ENCODE peak calls at places on chromosomes 2 and 18, in six cellular contexts. One of them, this sample, is unnamed.

GRCh38 chr2:231642631-231643493 is 50.2 kb downstream of the TEX44 start:
- DNase-seq in cardiac fibroblast: peak
- DNase-seq in psoas muscle: peak
- DNase-seq in mucosa of descending colon: peak
- DNase-seq in IMR-90: peak
- DNase-seq in fibroblast of lung: peak
- DNase-seq in this sample: peak

GRCh38 chr2:74739129-74739528 is 85.1 kb downstream of the SEMA4F start:
- DNase-seq in cardiac fibroblast: no peak
- DNase-seq in psoas muscle: no peak
- DNase-seq in mucosa of descending colon: no peak
- DNase-seq in IMR-90: no peak
- DNase-seq in fibroblast of lung: no peak
- DNase-seq in this sample: no peak

GRCh38 chr2:178088774-178089173 is 16.2 kb upstream of the PDE11A start:
- DNase-seq in cardiac fibroblast: no peak
- DNase-seq in psoas muscle: no peak
- DNase-seq in mucosa of descending colon: no peak
- DNase-seq in IMR-90: no peak
- DNase-seq in fibroblast of lung: no peak
- DNase-seq in this sample: no peak

GRCh38 chr2:230975927-230976326 is 20.0 kb upstream of the SPATA3 start:
- DNase-seq in cardiac fibroblast: no peak
- DNase-seq in psoas muscle: no peak
- DNase-seq in mucosa of descending colon: no peak
- DNase-seq in IMR-90: no peak
- DNase-seq in fibroblast of lung: no peak
- DNase-seq in this sample: no peak

GRCh38 chr2:27147935-27148334 is 869 bp upstream of the TCF23 start:
- DNase-seq in cardiac fibroblast: no peak
- DNase-seq in psoas muscle: no peak
- DNase-seq in mucosa of descending colon: no peak
- DNase-seq in IMR-90: no peak
- DNase-seq in fibroblast of lung: no peak
- DNase-seq in this sample: no peak

GRCh38 chr2:225581906-225582305 is 182.4 kb downstream of the NYAP2 start:
- DNase-seq in cardiac fibroblast: no peak
- DNase-seq in psoas muscle: no peak
- DNase-seq in mucosa of descending colon: no peak
- DNase-seq in IMR-90: no peak
- DNase-seq in fibroblast of lung: no peak
- DNase-seq in this sample: no peak

GRCh38 chr18:24499814-24500601 is 39.6 kb downstream of the HRH4 start:
- DNase-seq in cardiac fibroblast: peak
- DNase-seq in psoas muscle: no peak
- DNase-seq in mucosa of descending colon: no peak
- DNase-seq in IMR-90: peak
- DNase-seq in fibroblast of lung: peak
- DNase-seq in this sample: peak

GRCh38 chr18:62990653-62991052 is 275.3 kb downstream of the PHLPP1 start:
- DNase-seq in cardiac fibroblast: no peak
- DNase-seq in psoas muscle: no peak
- DNase-seq in mucosa of descending colon: no peak
- DNase-seq in IMR-90: no peak
- DNase-seq in fibroblast of lung: no peak
- DNase-seq in this sample: no peak

GRCh38 chr2:204010611-204011560 is 74.3 kb downstream of the ICOS start:
- DNase-seq in cardiac fibroblast: no peak
- DNase-seq in psoas muscle: no peak
- DNase-seq in mucosa of descending colon: no peak
- DNase-seq in IMR-90: no peak
- DNase-seq in fibroblast of lung: no peak
- DNase-seq in this sample: no peak

GRCh38 chr2:233295891-233296290 is 11.7 kb upstream of the SAG start:
- DNase-seq in cardiac fibroblast: no peak
- DNase-seq in psoas muscle: no peak
- DNase-seq in mucosa of descending colon: no peak
- DNase-seq in IMR-90: no peak
- DNase-seq in fibroblast of lung: no peak
- DNase-seq in this sample: no peak

GRCh38 chr2:29322011-29322410 is 206.8 kb downstream of the CLIP4 start:
- DNase-seq in cardiac fibroblast: peak
- DNase-seq in psoas muscle: no peak
- DNase-seq in mucosa of descending colon: no peak
- DNase-seq in IMR-90: no peak
- DNase-seq in fibroblast of lung: peak
- DNase-seq in this sample: peak

GRCh38 chr2:217798743-217799552 is 203.8 kb downstream of the TNS1 start:
- DNase-seq in cardiac fibroblast: no peak
- DNase-seq in psoas muscle: no peak
- DNase-seq in mucosa of descending colon: no peak
- DNase-seq in IMR-90: no peak
- DNase-seq in fibroblast of lung: no peak
- DNase-seq in this sample: no peak

GRCh38 chr18:23635283-23636040 is 27.2 kb downstream of the ANKRD29 start:
- DNase-seq in cardiac fibroblast: no peak
- DNase-seq in psoas muscle: no peak
- DNase-seq in mucosa of descending colon: no peak
- DNase-seq in IMR-90: no peak
- DNase-seq in fibroblast of lung: peak
- DNase-seq in this sample: peak

GRCh38 chr2:226251661-226252060 is 548.0 kb downstream of the IRS1 start:
- DNase-seq in cardiac fibroblast: no peak
- DNase-seq in psoas muscle: no peak
- DNase-seq in mucosa of descending colon: no peak
- DNase-seq in IMR-90: no peak
- DNase-seq in fibroblast of lung: no peak
- DNase-seq in this sample: no peak

GRCh38 chr18:79393626-79394401 is 1.9 kb upstream of the NFATC1 start:
- DNase-seq in cardiac fibroblast: peak
- DNase-seq in psoas muscle: peak
- DNase-seq in mucosa of descending colon: peak
- DNase-seq in IMR-90: peak
- DNase-seq in fibroblast of lung: peak
- DNase-seq in this sample: peak

GRCh38 chr2:121099329-121100318 is 185.4 kb downstream of the TFCP2L1 start:
- DNase-seq in cardiac fibroblast: no peak
- DNase-seq in psoas muscle: no peak
- DNase-seq in mucosa of descending colon: no peak
- DNase-seq in IMR-90: no peak
- DNase-seq in fibroblast of lung: no peak
- DNase-seq in this sample: peak

GRCh38 chr2:84033347-84033974 is 425.6 kb downstream of the SUCLG1 start:
- DNase-seq in cardiac fibroblast: no peak
- DNase-seq in psoas muscle: no peak
- DNase-seq in mucosa of descending colon: no peak
- DNase-seq in IMR-90: no peak
- DNase-seq in fibroblast of lung: no peak
- DNase-seq in this sample: no peak

GRCh38 chr2:241315879-241316700 is at the start of gene SEPTIN2:
- DNase-seq in cardiac fibroblast: peak
- DNase-seq in psoas muscle: no peak
- DNase-seq in mucosa of descending colon: no peak
- DNase-seq in IMR-90: peak
- DNase-seq in fibroblast of lung: peak
- DNase-seq in this sample: no peak

GRCh38 chr2:96138146-96139145 is at the start of gene ASTL:
- DNase-seq in cardiac fibroblast: peak
- DNase-seq in psoas muscle: peak
- DNase-seq in mucosa of descending colon: peak
- DNase-seq in IMR-90: peak
- DNase-seq in fibroblast of lung: peak
- DNase-seq in this sample: peak

GRCh38 chr2:38496927-38497669 is 105.6 kb downstream of the HNRNPLL start:
- DNase-seq in cardiac fibroblast: no peak
- DNase-seq in psoas muscle: peak
- DNase-seq in mucosa of descending colon: no peak
- DNase-seq in IMR-90: no peak
- DNase-seq in fibroblast of lung: no peak
- DNase-seq in this sample: no peak

GRCh38 chr2:31054383-31054782 is 83.9 kb downstream of the GALNT14 start:
- DNase-seq in cardiac fibroblast: no peak
- DNase-seq in psoas muscle: no peak
- DNase-seq in mucosa of descending colon: no peak
- DNase-seq in IMR-90: no peak
- DNase-seq in fibroblast of lung: no peak
- DNase-seq in this sample: no peak

GRCh38 chr2:3450385-3451031 is 68.8 kb downstream of the ADI1 start:
- DNase-seq in cardiac fibroblast: no peak
- DNase-seq in psoas muscle: peak
- DNase-seq in mucosa of descending colon: no peak
- DNase-seq in IMR-90: no peak
- DNase-seq in fibroblast of lung: no peak
- DNase-seq in this sample: no peak

GRCh38 chr2:235641333-235641732 is 147.5 kb downstream of the AGAP1 start:
- DNase-seq in cardiac fibroblast: no peak
- DNase-seq in psoas muscle: no peak
- DNase-seq in mucosa of descending colon: no peak
- DNase-seq in IMR-90: peak
- DNase-seq in fibroblast of lung: peak
- DNase-seq in this sample: peak

GRCh38 chr2:40284797-40285196 is 167.1 kb downstream of the SLC8A1 start:
- DNase-seq in cardiac fibroblast: peak
- DNase-seq in psoas muscle: no peak
- DNase-seq in mucosa of descending colon: no peak
- DNase-seq in IMR-90: peak
- DNase-seq in fibroblast of lung: peak
- DNase-seq in this sample: peak

GRCh38 chr2:102313950-102314349 is 2.6 kb downstream of the IL1RL1 start:
- DNase-seq in cardiac fibroblast: peak
- DNase-seq in psoas muscle: no peak
- DNase-seq in mucosa of descending colon: no peak
- DNase-seq in IMR-90: peak
- DNase-seq in fibroblast of lung: peak
- DNase-seq in this sample: peak

GRCh38 chr2:173359231-173359630 is 4.6 kb downstream of the CDCA7 start:
- DNase-seq in cardiac fibroblast: no peak
- DNase-seq in psoas muscle: no peak
- DNase-seq in mucosa of descending colon: no peak
- DNase-seq in IMR-90: peak
- DNase-seq in fibroblast of lung: peak
- DNase-seq in this sample: no peak

GRCh38 chr2:121491566-121491965 is 39.1 kb upstream of the RNU4ATAC start:
- DNase-seq in cardiac fibroblast: no peak
- DNase-seq in psoas muscle: no peak
- DNase-seq in mucosa of descending colon: no peak
- DNase-seq in IMR-90: no peak
- DNase-seq in fibroblast of lung: peak
- DNase-seq in this sample: no peak

GRCh38 chr18:25121442-25121841 is 230.5 kb downstream of the ZNF521 start:
- DNase-seq in cardiac fibroblast: no peak
- DNase-seq in psoas muscle: no peak
- DNase-seq in mucosa of descending colon: no peak
- DNase-seq in IMR-90: no peak
- DNase-seq in fibroblast of lung: no peak
- DNase-seq in this sample: no peak

GRCh38 chr18:26911840-26912239 is 46.3 kb upstream of the AQP4 start:
- DNase-seq in cardiac fibroblast: no peak
- DNase-seq in psoas muscle: no peak
- DNase-seq in mucosa of descending colon: no peak
- DNase-seq in IMR-90: no peak
- DNase-seq in fibroblast of lung: no peak
- DNase-seq in this sample: no peak

GRCh38 chr2:115160523-115161521 is 718.4 kb downstream of the DPP10 start:
- DNase-seq in cardiac fibroblast: no peak
- DNase-seq in psoas muscle: peak
- DNase-seq in mucosa of descending colon: peak
- DNase-seq in IMR-90: no peak
- DNase-seq in fibroblast of lung: no peak
- DNase-seq in this sample: no peak
- H3K4me3 ChIP-seq in cardiac fibroblast: no peak
- H3K4me3 ChIP-seq in psoas muscle: no peak
- H3K4me3 ChIP-seq in mucosa of descending colon: peak
- H3K4me3 ChIP-seq in IMR-90: no peak
- H3K4me3 ChIP-seq in fibroblast of lung: no peak
- H3K4me3 ChIP-seq in this sample: no peak

DNA sequence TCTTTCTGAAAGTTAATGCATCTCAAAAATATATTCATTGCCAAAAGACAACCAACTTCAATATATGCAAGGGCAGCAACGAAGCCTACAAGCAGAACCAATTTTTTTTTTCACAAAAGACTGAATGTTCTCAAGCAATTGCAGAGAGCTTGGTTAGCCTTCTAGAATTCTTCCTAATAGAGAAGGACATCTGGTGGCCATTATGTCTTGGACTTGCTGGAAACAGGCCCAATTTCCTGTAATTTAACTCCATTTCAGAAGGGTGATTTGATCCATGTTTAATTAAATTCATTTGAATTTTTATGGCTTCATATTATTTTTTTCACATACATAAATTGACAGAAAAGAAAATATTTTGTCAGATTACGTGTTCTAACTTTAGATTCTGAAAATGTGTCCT is 208.0 kb downstream of the TPGS2 start:
- DNase-seq in cardiac fibroblast: peak
- DNase-seq in psoas muscle: no peak
- DNase-seq in mucosa of descending colon: no peak
- DNase-seq in IMR-90: no peak
- DNase-seq in fibroblast of lung: no peak
- DNase-seq in this sample: no peak
- TF ChIP-seq CTCF in cardiac fibroblast: no peak
- TF ChIP-seq CTCF in psoas muscle: no peak
- TF ChIP-seq CTCF in mucosa of descending colon: no peak
- TF ChIP-seq CTCF in IMR-90: no peak
- TF ChIP-seq CTCF in fibroblast of lung: no peak
- TF ChIP-seq CTCF in this sample: no peak

GRCh38 chr2:219001577-219002394 is 8.6 kb upstream of the CRYBA2 start:
- DNase-seq in cardiac fibroblast: no peak
- DNase-seq in psoas muscle: no peak
- DNase-seq in mucosa of descending colon: peak
- DNase-seq in IMR-90: no peak
- DNase-seq in fibroblast of lung: no peak
- DNase-seq in this sample: no peak
- H3K4me3 ChIP-seq in cardiac fibroblast: no peak
- H3K4me3 ChIP-seq in psoas muscle: no peak
- H3K4me3 ChIP-seq in mucosa of descending colon: peak
- H3K4me3 ChIP-seq in IMR-90: no peak
- H3K4me3 ChIP-seq in fibroblast of lung: no peak
- H3K4me3 ChIP-seq in this sample: no peak

GRCh38 chr2:99337931-99338580 is 867 bp downstream of the EIF5B start:
- DNase-seq in cardiac fibroblast: peak
- DNase-seq in psoas muscle: no peak
- DNase-seq in mucosa of descending colon: no peak
- DNase-seq in IMR-90: peak
- DNase-seq in fibroblast of lung: peak
- DNase-seq in this sample: no peak
- TF ChIP-seq CTCF in cardiac fibroblast: no peak
- TF ChIP-seq CTCF in psoas muscle: no peak
- TF ChIP-seq CTCF in mucosa of descending colon: no peak
- TF ChIP-seq CTCF in IMR-90: no peak
- TF ChIP-seq CTCF in fibroblast of lung: no peak
- TF ChIP-seq CTCF in this sample: no peak

GRCh38 chr18:51193621-51194287 is 3.7 kb downstream of the MEX3C start:
- DNase-seq in cardiac fibroblast: peak
- DNase-seq in psoas muscle: no peak
- DNase-seq in mucosa of descending colon: no peak
- DNase-seq in IMR-90: peak
- DNase-seq in fibroblast of lung: peak
- DNase-seq in this sample: peak
- H3K4me3 ChIP-seq in cardiac fibroblast: no peak
- H3K4me3 ChIP-seq in psoas muscle: peak
- H3K4me3 ChIP-seq in mucosa of descending colon: no peak
- H3K4me3 ChIP-seq in IMR-90: peak
- H3K4me3 ChIP-seq in fibroblast of lung: peak
- H3K4me3 ChIP-seq in this sample: peak

GRCh38 chr2:129661942-129662341 is 317.5 kb upstream of the RAB6C start:
- DNase-seq in cardiac fibroblast: no peak
- DNase-seq in psoas muscle: no peak
- DNase-seq in mucosa of descending colon: no peak
- DNase-seq in IMR-90: no peak
- DNase-seq in fibroblast of lung: no peak
- DNase-seq in this sample: no peak
- TF ChIP-seq CTCF in cardiac fibroblast: no peak
- TF ChIP-seq CTCF in psoas muscle: no peak
- TF ChIP-seq CTCF in mucosa of descending colon: no peak
- TF ChIP-seq CTCF in IMR-90: no peak
- TF ChIP-seq CTCF in fibroblast of lung: no peak
- TF ChIP-seq CTCF in this sample: no peak